ENCODE peak calls at places on chromosomes 16 and 17, in seven cellular contexts. T is H9, M is mesendoderm, P is trophoblast cell, K is IMR-90, G is mesenchymal stem cell, F is H1. H is an unnamed sample.
A peak's percentile ranks its signal among the peaks of the same experiment; 100 is the strongest.

GRCh38 chr17:60522889-60523626 is 3.0 kb downstream of the APPBP2 start:
- DNase-seq in G (no peak), T (no peak), F (peak; percentile 22), M (no peak), K (no peak), P (peak; percentile 49), H (no peak)

GRCh38 chr16:8958344-8958808 is 5.3 kb downstream of the USP7 start:
- DNase-seq in F (no peak), T (no peak), K (peak; percentile 69), M (peak; percentile 42), P (no peak), G (peak; percentile 89), H (no peak)

GRCh38 chr17:37490638-37491614 is 1.2 kb downstream of the DUSP14 start:
- DNase-seq in P (peak; percentile 81), F (peak; percentile 54), T (peak; percentile 81), M (peak; percentile 92), K (peak; percentile 93), G (peak; percentile 93), H (peak; percentile 36)

GRCh38 chr17:18040287-18040858 is 1.2 kb downstream of the GID4 start:
- DNase-seq in M (no peak), K (no peak), G (no peak), F (peak; percentile 50), P (no peak), T (no peak), H (no peak)

GRCh38 chr16:65781363-65781762 is 585.1 kb upstream of the CDH5 start:
- DNase-seq in P (no peak), T (no peak), G (no peak), M (no peak), F (no peak), K (peak; percentile 4), H (no peak)

GRCh38 chr16:15572329-15573001 is 70.5 kb downstream of the MARF1 start:
- DNase-seq in G (peak; percentile 19), P (no peak), M (no peak), K (peak; percentile 67), F (no peak), T (no peak), H (no peak)

GRCh38 chr17:68591583-68591982 is 9.6 kb downstream of the FAM20A start:
- DNase-seq in T (peak; percentile 92), G (no peak), M (peak; percentile 67), P (peak; percentile 73), F (peak; percentile 62), K (no peak), H (peak; percentile 44)

GRCh38 chr16:4452674-4453073 is 21.8 kb downstream of the NMRAL1 start:
- DNase-seq in K (no peak), M (no peak), P (no peak), T (no peak), G (no peak), F (no peak), H (no peak)

GRCh38 chr16:3161235-3162018 is 26.6 kb upstream of the OR1F1 start:
- DNase-seq in P (peak; percentile 75), K (no peak), G (no peak), M (no peak), F (no peak), T (no peak), H (no peak)

GRCh38 chr17:51540151-51540550 is 279.8 kb downstream of the UTP18 start:
- DNase-seq in G (no peak), F (no peak), K (no peak), P (no peak), T (no peak), M (peak; percentile 10), H (no peak)

GRCh38 chr16:66516808-66517585 is 32.9 kb downstream of the TK2 start:
- DNase-seq in T (peak; percentile 44), F (no peak), P (peak; percentile 94), K (peak; percentile 99), M (peak; percentile 93), G (peak; percentile 99), H (no peak)

GRCh38 chr16:64459402-64459801 is 662.5 kb downstream of the CDH11 start:
- DNase-seq in F (no peak), P (no peak), G (no peak), K (no peak), M (no peak), T (no peak), H (no peak)

GRCh38 chr16:75379911-75380847 is 53.1 kb downstream of the CFDP1 start:
- DNase-seq in T (no peak), M (no peak), K (no peak), F (no peak), G (no peak), P (no peak), H (no peak)

GRCh38 chr17:16488572-16488997 is 3.4 kb downstream of the LRRC75A start:
- DNase-seq in P (no peak), K (no peak), G (no peak), M (peak; percentile 48), T (peak; percentile 51), F (no peak), H (no peak)

GRCh38 chr16:84502075-84502474 is 2.4 kb downstream of the MEAK7 start:
- DNase-seq in T (no peak), G (no peak), K (no peak), F (no peak), P (no peak), M (no peak), H (no peak)

GRCh38 chr17:49053171-49053829 is 56.1 kb downstream of the IGF2BP1 start:
- DNase-seq in M (peak; percentile 50), T (peak; percentile 62), G (no peak), K (no peak), P (no peak), F (peak; percentile 55), H (no peak)

GRCh38 chr17:49046912-49047311 is 49.7 kb downstream of the IGF2BP1 start:
- DNase-seq in P (no peak), F (no peak), T (no peak), K (no peak), M (no peak), G (no peak), H (no peak)

GRCh38 chr17:49051269-49051668 is 54.1 kb downstream of the IGF2BP1 start:
- DNase-seq in G (no peak), F (no peak), T (peak; percentile 46), M (peak; percentile 67), K (no peak), P (no peak), H (no peak)

GRCh38 chr17:49049265-49049664 is 52.1 kb downstream of the IGF2BP1 start:
- DNase-seq in M (no peak), T (no peak), P (no peak), F (no peak), K (no peak), G (no peak), H (no peak)

DNA sequence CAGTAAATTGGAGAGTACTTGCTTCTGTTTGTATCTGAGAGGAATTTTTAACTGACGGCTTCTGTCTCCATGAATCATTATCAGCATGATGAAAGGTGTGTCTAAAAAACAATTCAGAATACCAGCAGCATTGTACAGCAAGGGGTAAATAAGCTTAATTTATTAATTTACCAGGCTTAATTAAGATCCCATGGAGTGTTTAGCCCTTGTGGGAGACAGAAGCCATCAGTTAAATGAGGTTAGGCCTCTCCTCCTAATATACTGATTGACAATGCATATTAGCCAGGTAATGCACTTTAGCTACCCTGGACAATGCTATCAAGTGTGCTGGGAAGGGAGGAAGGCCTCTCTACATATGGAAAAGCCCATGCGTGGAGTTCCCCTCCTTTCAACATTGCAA is 53.4 kb downstream of the IGF2BP1 start:
- DNase-seq in G (no peak), K (no peak), F (no peak), T (no peak), M (no peak), P (no peak), H (no peak)
- H3K18ac ChIP-seq in G (no peak overlapping the region), K (no peak overlapping the region), F (no peak overlapping the region), T (no peak overlapping the region), M (no peak overlapping the region), P (no peak overlapping the region), H (no peak overlapping the region)

GRCh38 chr16:12010388-12011251 is 34.1 kb downstream of the SNX29 start:
- DNase-seq in F (no peak), M (no peak), K (no peak), P (peak; percentile 42), T (no peak), G (no peak), H (no peak)
- H3K9ac ChIP-seq in F (no peak overlapping the region), M (no peak overlapping the region), K (no peak overlapping the region), P (no peak overlapping the region), T (no peak overlapping the region), G (peak overlapping the region; percentile 86), H (no peak overlapping the region)

GRCh38 chr17:67420994-67421393 is 43.9 kb downstream of the PITPNC1 start:
- DNase-seq in F (no peak), P (no peak), K (no peak), T (no peak), M (no peak), G (no peak), H (no peak)

GRCh38 chr17:67422887-67423286 is 45.8 kb downstream of the PITPNC1 start:
- DNase-seq in K (no peak), T (no peak), G (no peak), F (no peak), M (no peak), P (no peak), H (no peak)

GRCh38 chr17:67427410-67427809 is 50.3 kb downstream of the PITPNC1 start:
- DNase-seq in F (no peak), P (no peak), M (no peak), K (no peak), T (no peak), G (no peak), H (no peak)

GRCh38 chr17:67421869-67422273 is 44.8 kb downstream of the PITPNC1 start:
- DNase-seq in K (peak; percentile 98), T (no peak), G (peak; percentile 73), F (no peak), P (peak; percentile 7), M (peak; percentile 89), H (no peak)

GRCh38 chr17:67425571-67426160 is 48.6 kb downstream of the PITPNC1 start:
- DNase-seq in G (no peak), T (no peak), P (no peak), F (no peak), M (no peak), K (no peak), H (no peak)
- H3K18ac ChIP-seq in G (no peak overlapping the region), T (no peak overlapping the region), P (no peak overlapping the region), F (no peak overlapping the region), M (no peak overlapping the region), K (no peak overlapping the region), H (no peak overlapping the region)

DNA sequence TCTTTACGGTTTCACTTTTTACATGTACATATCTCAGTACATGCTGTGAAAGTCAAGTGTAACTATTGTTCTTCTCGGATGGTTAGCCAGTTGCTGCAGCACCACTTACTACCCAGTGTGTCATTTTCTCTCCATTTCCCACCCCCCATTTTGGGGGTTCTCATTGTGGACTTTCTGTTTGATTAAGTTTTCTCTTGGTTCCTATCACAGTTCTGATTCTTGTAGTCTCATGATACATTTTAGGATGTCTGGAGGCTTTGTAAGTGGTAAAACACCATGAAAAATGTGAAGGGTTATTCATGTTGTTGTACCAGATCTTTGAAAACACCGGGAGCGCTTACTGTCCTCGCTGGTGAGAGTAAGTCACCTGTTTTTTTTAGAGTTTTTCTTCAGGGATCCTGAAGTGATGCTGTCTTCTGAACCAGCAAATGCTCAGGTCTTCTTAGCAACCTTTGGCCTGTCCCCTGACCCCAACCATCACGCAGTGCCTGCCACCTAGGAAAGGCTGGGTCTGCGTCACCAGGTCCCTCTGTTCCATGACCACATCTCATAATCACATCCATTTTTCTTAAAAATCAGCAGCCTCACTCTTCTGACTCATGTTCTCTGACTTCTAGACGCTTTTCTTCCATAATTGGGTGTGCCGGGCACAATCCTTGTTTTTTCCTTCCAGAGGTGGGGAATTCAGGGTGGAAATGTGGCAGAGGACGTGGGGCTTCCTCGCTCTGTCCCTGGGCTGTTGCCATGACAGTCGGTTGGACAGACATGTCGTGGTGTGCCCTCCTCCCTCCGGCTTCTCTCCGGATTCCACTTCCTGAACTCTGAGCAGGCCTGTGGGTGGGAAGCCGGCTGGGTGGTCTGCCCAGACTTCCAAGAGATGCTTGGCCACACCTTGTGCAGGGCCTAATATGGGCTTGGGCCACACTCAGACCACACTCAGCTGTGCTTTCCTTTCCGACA is 102.6 kb downstream of the NTN1 start:
- DNase-seq in G (no peak), P (no peak), F (no peak), T (no peak), K (no peak), M (no peak), H (no peak)
- H3K9ac ChIP-seq in G (peak overlapping the region; percentile 29), P (no peak overlapping the region), F (no peak overlapping the region), T (no peak overlapping the region), K (no peak overlapping the region), M (no peak overlapping the region), H (no peak overlapping the region)